ENCODE peak calls at places on chromosomes 5 and 9, in six cellular contexts. I is IMR-90, M is globus pallidus, W is A673, L is AG10803, T is mesendoderm. C is an unnamed sample.
A peak's percentile ranks its signal among the peaks of the same experiment; 100 is the strongest.

GRCh38 chr5:145396888-145397287 is 438.3 kb downstream of the PRELID2 start:
- DNase-seq in T (no peak), M (no peak), I (peak; percentile 8), L (no peak), W (no peak), C (no peak)

GRCh38 chr5:149641600-149641999 is 60.3 kb downstream of the ARHGEF37 start:
- DNase-seq in L (no peak), M (no peak), I (no peak), W (no peak), T (no peak), C (no peak)

GRCh38 chr5:16072616-16073015 is 107.0 kb downstream of the MARCHF11 start:
- DNase-seq in L (no peak), M (no peak), T (no peak), I (no peak), W (no peak), C (no peak)

GRCh38 chr9:123712399-123712798 is 217.5 kb downstream of the DENND1A start:
- DNase-seq in I (peak; percentile 23), T (no peak), W (no peak), M (no peak), L (peak; percentile 35), C (no peak)

GRCh38 chr9:23492126-23493002 is 333.7 kb downstream of the ELAVL2 start:
- DNase-seq in M (peak; percentile 58), L (peak; percentile 28), W (peak; percentile 14), I (peak; percentile 0), T (peak; percentile 83), C (peak; percentile 76)

GRCh38 chr5:68898961-68899471 is 194.8 kb upstream of the SLC30A5 start:
- DNase-seq in I (peak; percentile 25), L (peak; percentile 77), M (peak; percentile 23), W (peak; percentile 90), T (peak; percentile 77), C (no peak)

GRCh38 chr9:115595951-115596742 is 478.2 kb upstream of the TNC start:
- DNase-seq in W (peak; percentile 97), M (no peak), I (peak; percentile 87), L (peak; percentile 98), T (peak; percentile 59), C (no peak)

GRCh38 chr9:105063665-105064247 is 135.8 kb upstream of the ABCA1 start:
- DNase-seq in W (no peak), I (peak; percentile 95), T (no peak), M (no peak), L (peak; percentile 93), C (no peak)

GRCh38 chr9:77649109-77649812 is 1.1 kb upstream of the GNA14 start:
- DNase-seq in W (peak; percentile 28), M (no peak), I (no peak), T (peak; percentile 56), L (peak; percentile 23), C (no peak)

GRCh38 chr9:18480649-18481048 is 6.7 kb downstream of the ADAMTSL1 start:
- DNase-seq in M (no peak), T (no peak), I (peak; percentile 54), L (peak; percentile 90), W (no peak), C (no peak)